ENCODE peak calls at places on chromosomes 6 and 20, in seven cellular contexts. S is GM23338, W is MM.1S, Z is HCT116, V is neural progenitor cell, H is GM23248, X is OCI-LY7. F is an unnamed sample.

GRCh38 chr6:33683051-33683571 is 28.4 kb downstream of the UQCC2 start:
- DNase-seq in H (peak; percentile 23), Z (no peak), X (no peak), W (no peak), V (no peak), S (no peak), F (no peak)

GRCh38 chr20:9408422-9409300 is 105.7 kb upstream of the LAMP5 start:
- DNase-seq in Z (no peak), V (no peak), H (peak; percentile 71), W (no peak), X (no peak), S (no peak), F (peak; percentile 70)

GRCh38 chr6:123829302-123829953 is 25.8 kb downstream of the NKAIN2 start:
- DNase-seq in H (peak; percentile 61), W (no peak), Z (no peak), X (no peak), V (no peak), S (no peak), F (no peak)

GRCh38 chr20:18719426-18719825 is 94.2 kb upstream of the SCP2D1 start:
- DNase-seq in Z (no peak), S (no peak), V (no peak), H (peak; percentile 57), W (no peak), X (no peak), F (no peak)

GRCh38 chr6:125947581-125947980 is 9.0 kb upstream of the HINT3 start:
- DNase-seq in W (no peak), Z (no peak), H (peak; percentile 91), X (no peak), S (no peak), V (no peak), F (peak; percentile 31)

GRCh38 chr6:132364249-132364648 is 37.0 kb downstream of the MOXD1 start:
- DNase-seq in Z (no peak), H (no peak), S (no peak), X (no peak), V (no peak), W (no peak), F (no peak)

GRCh38 chr6:17908831-17909230 is 78.6 kb downstream of the KIF13A start:
- DNase-seq in V (no peak), Z (no peak), H (no peak), S (no peak), W (no peak), X (no peak), F (no peak)

GRCh38 chr6:56953597-56954388 is 1.1 kb upstream of the BEND6 start:
- DNase-seq in W (peak; percentile 39), S (peak; percentile 66), V (peak; percentile 33), H (peak; percentile 56), X (no peak), Z (no peak), F (no peak)

GRCh38 chr20:638579-638978 is 14.4 kb downstream of the SRXN1 start:
- DNase-seq in Z (no peak), H (no peak), V (no peak), X (no peak), S (no peak), W (no peak), F (no peak)

GRCh38 chr6:158958504-158959386 is 41.3 kb downstream of the RSPH3 start:
- DNase-seq in Z (no peak), H (no peak), X (peak; percentile 69), S (no peak), V (no peak), W (no peak), F (no peak)

GRCh38 chr6:158410784-158411183 is 98.5 kb downstream of the TULP4 start:
- DNase-seq in H (no peak), S (no peak), Z (no peak), X (no peak), V (no peak), W (no peak), F (no peak)

GRCh38 chr6:18099501-18099900 is 23.0 kb downstream of the NHLRC1 start:
- DNase-seq in X (no peak), W (no peak), S (no peak), Z (no peak), V (no peak), H (no peak), F (no peak)

GRCh38 chr20:31740208-31740607 is 1.1 kb downstream of the TPX2 start:
- DNase-seq in X (peak; percentile 43), Z (no peak), W (peak; percentile 35), S (no peak), V (peak; percentile 5), H (peak; percentile 82), F (peak; percentile 37)

GRCh38 chr6:13472099-13472498 is 15.3 kb downstream of the GFOD1 start:
- DNase-seq in X (no peak), V (no peak), Z (no peak), H (no peak), W (no peak), S (no peak), F (no peak)

GRCh38 chr20:6828794-6829423 is 61.4 kb downstream of the BMP2 start:
- DNase-seq in H (peak; percentile 70), W (peak; percentile 64), S (peak; percentile 86), X (peak; percentile 65), Z (peak; percentile 21), V (peak; percentile 84), F (peak; percentile 85)

GRCh38 chr6:6556738-6557503 is 31.6 kb upstream of the LY86 start:
- DNase-seq in V (peak; percentile 72), W (peak; percentile 39), X (peak; percentile 74), Z (peak; percentile 43), S (peak; percentile 81), H (peak; percentile 51), F (peak; percentile 63)

GRCh38 chr6:132300323-132300949 is 100.8 kb downstream of the MOXD1 start:
- DNase-seq in X (peak; percentile 82), Z (peak; percentile 40), S (peak; percentile 82), W (peak; percentile 64), V (peak; percentile 77), H (peak; percentile 81), F (peak; percentile 66)

GRCh38 chr6:8539446-8539845 is 104.1 kb upstream of the SLC35B3 start:
- DNase-seq in S (peak; percentile 34), H (peak; percentile 45), V (peak; percentile 12), Z (peak; percentile 7), X (peak; percentile 10), W (peak; percentile 31), F (peak; percentile 33)

GRCh38 chr6:70110128-70111022 is 192.5 kb downstream of the COL9A1 start:
- DNase-seq in X (no peak), H (peak; percentile 64), W (no peak), V (no peak), S (no peak), Z (no peak), F (no peak)

GRCh38 chr6:90284745-90285481 is 11.7 kb downstream of the BACH2 start:
- DNase-seq in S (no peak), V (no peak), W (peak; percentile 89), Z (peak; percentile 56), X (no peak), H (peak; percentile 52), F (peak; percentile 60)

GRCh38 chr6:29647927-29648642 is 8.8 kb upstream of the MOG start:
- DNase-seq in V (peak; percentile 40), H (peak; percentile 73), X (peak; percentile 36), Z (peak; percentile 48), W (peak; percentile 33), S (peak; percentile 86), F (peak; percentile 65)

GRCh38 chr6:43972179-43972914 is 154.9 kb downstream of the MRPL14 start:
- DNase-seq in H (peak; percentile 80), X (no peak), V (no peak), Z (no peak), W (no peak), S (no peak), F (peak; percentile 55)
- TF ChIP-seq EZH2phosphoT487 in H (no peak), X (no peak), V (no peak), Z (no peak), W (no peak), S (no peak), F (no peak)

DNA sequence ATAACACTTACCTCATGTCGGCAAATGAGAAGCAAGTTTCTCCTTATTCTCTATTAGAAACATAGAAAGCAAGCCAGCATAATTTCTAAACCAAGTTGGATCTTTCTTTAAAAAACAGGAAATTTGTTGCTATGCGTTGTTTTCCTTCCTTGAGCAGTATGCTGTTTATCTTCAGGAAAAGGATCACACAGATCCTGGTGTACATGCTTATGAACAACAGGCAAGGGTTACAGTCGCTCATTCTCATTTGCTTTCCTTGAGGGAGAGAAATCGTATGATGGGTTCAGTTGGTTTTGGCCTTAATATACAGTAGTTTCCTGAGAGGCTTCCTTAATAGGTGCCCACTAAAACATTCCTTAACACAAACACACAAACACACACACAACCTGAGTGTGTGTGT is 118.8 kb downstream of the FYN start:
- DNase-seq in H (no peak), W (no peak), X (no peak), Z (no peak), V (no peak), S (no peak), F (no peak)
- H3K4me3 ChIP-seq in H (no peak overlapping the region), W (no peak overlapping the region), X (no peak overlapping the region), Z (no peak overlapping the region), V (no peak overlapping the region), S (no peak overlapping the region), F (no peak overlapping the region)

DNA sequence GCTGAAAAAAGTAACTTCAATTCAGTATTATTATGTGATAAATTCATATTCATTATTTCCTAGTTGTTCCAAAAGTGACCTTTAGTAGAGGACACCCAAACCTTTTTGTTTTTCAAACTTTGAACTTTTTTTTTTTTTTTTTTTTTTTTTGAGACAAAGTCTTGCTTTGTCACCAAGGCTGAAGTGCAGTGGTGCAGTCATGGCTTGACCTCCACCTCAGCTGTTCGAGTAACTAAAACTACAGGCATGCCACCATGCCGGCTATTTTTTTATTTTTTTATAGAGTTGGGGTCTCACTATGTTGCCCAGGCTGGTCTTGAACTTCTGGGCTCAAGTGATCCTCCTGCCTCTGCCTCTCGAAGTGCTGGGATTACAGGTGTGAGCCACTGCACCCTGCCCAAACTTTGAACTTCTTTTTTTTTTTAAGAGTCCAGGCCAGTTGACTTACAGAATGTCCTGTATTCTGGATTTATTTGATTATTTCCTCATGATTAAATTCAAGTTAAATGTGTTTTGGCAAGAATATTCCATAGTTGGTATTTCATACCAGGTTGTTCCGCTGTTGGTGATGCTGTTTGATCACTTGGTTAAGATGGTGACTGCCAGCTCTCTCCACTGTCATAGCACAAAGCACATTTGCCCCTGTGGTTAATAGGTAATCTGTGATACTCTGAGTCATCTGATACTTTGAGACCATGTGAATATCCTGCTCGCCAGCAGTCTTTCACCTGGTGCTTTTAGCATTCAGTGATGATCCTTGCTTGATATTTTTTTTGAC is 48.0 kb downstream of the VAPB start:
- DNase-seq in S (no peak), W (no peak), H (no peak), Z (no peak), X (no peak), V (no peak), F (peak; percentile 36)
- H4K20me1 ChIP-seq in S (no peaks in the 10 kb centered on the region), W (peaks cover 5% of the 10 kb centered on the region), H (peaks cover 6% of the 10 kb centered on the region), Z (no peaks in the 10 kb centered on the region), X (no peaks in the 10 kb centered on the region), V (peaks cover 43% of the 10 kb centered on the region), F (peaks cover 7% of the 10 kb centered on the region)

DNA sequence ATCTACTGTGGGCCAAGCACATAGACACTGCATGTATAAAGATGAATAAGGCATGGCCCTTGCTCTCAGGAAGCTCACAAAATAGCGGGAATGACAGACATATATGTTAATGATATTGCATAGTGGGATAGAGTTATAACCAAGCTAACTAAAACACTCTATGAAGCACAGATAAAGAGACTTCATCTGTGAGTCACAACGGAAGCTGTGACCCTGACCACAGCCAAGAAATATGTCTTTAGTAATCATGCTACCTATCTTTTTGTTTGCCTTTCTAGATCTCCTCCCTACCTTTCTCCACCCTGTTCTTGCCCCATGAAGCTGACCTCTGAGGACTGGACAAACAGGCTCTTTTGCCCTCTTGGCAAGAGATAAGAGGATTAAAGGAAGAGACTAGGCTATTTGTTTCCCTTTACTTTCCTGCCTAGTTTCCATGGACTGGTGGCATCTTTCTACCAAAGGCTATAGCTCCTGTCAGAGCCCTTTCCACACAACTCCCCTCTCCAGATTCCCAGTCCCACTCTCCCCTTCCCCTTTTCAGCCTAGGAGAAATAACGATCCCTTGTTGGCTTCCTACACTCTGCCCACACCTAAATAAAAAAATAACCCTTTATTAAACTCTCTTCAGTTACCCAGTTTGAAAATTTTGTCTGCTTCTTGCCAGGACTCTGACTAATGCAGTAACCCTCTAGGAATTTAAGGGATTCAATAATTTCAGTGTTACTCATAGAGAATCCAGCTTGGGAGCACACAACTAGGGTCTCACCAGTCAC is 504.9 kb upstream of the MARCKS start:
- DNase-seq in S (no peak), H (peak; percentile 85), Z (peak; percentile 90), W (no peak), X (no peak), V (peak; percentile 21), F (peak; percentile 87)
- TF ChIP-seq EZH2phosphoT487 in S (no peak), H (peak; percentile 30), Z (no peak), W (no peak), X (no peak), V (no peak), F (no peak)